ENCODE peak calls at places on chromosomes 7 and 10, in four cellular contexts. Y, G, X and V are unnamed samples.

GRCh38 chr7:110612680-110613079 is 478.2 kb upstream of the LRRN3 start:
- DNase-seq in Y (no peak), G (no peak), X (no peak), V (no peak)

GRCh38 chr10:130662775-130663174 is 526.6 kb downstream of the GLRX3 start:
- DNase-seq in Y (no peak), G (no peak), X (no peak), V (no peak)

GRCh38 chr7:83594076-83594475 is 54.9 kb downstream of the SEMA3E start:
- DNase-seq in Y (no peak), G (no peak), X (no peak), V (no peak)

GRCh38 chr7:824664-825063 is 7.6 kb upstream of the SUN1 start:
- DNase-seq in Y (no peak), G (no peak), X (no peak), V (no peak)

GRCh38 chr10:52216852-52217251 is 97.2 kb upstream of the DKK1 start:
- DNase-seq in Y (peak), G (peak), X (peak), V (peak)

GRCh38 chr7:151110941-151111645 is 24.8 kb downstream of the AGAP3 start:
- DNase-seq in Y (peak), G (peak), X (peak), V (no peak)

GRCh38 chr7:71290382-71290781 is 158.4 kb downstream of the GALNT17 start:
- DNase-seq in Y (no peak), G (no peak), X (no peak), V (no peak)

GRCh38 chr7:98730331-98730730 is 113.2 kb downstream of the NPTX2 start:
- DNase-seq in Y (no peak), G (no peak), X (no peak), V (no peak)

GRCh38 chr10:113177163-113177935 is 227.3 kb downstream of the TCF7L2 start:
- DNase-seq in Y (no peak), G (no peak), X (no peak), V (no peak)

GRCh38 chr10:86366033-86366901 is at the start of gene GRID1:
- DNase-seq in Y (no peak), G (peak), X (no peak), V (no peak)

GRCh38 chr7:84085147-84085546 is 109.4 kb downstream of the SEMA3A start:
- DNase-seq in Y (peak), G (no peak), X (no peak), V (no peak)

GRCh38 chr7:77644774-77645173 is 51.5 kb upstream of the RSBN1L start:
- DNase-seq in Y (no peak), G (no peak), X (no peak), V (no peak)

GRCh38 chr10:28370107-28370835 is 67.4 kb upstream of the MPP7 start:
- DNase-seq in Y (no peak), G (no peak), X (no peak), V (no peak)
- TF ChIP-seq CTCF in Y (no peak), G (no peak), X (no peak), V (no peak)

GRCh38 chr7:149580328-149580727 is 82.7 kb upstream of the ZNF746 start:
- DNase-seq in Y (no peak), G (no peak), X (no peak), V (no peak)
- TF ChIP-seq CTCF in Y (no peak), G (no peak), X (no peak), V (no peak)

GRCh38 chr10:5951167-5951711 is 26.1 kb downstream of the IL15RA start:
- DNase-seq in Y (peak), G (no peak), X (no peak), V (no peak)
- TF ChIP-seq CTCF in Y (no peak), G (no peak), X (no peak), V (no peak)

DNA sequence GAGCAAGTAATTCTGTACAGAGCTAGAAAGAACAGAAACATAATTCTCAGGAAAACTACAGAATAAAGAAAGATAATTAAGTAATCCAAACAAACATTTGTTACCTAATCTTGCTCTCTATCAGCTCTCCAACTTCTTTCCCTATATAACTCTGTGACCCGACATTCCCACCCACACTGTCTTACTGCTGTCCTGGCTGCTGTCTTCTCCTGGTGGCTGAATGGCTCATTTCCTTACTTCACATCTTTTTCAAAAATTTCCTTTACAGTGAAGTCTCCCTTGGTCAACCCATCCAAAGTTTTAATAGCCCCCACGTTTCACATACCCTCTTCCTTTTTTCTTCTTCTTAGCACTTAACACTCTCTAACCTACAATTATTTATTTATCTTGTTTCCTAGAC is 64.0 kb downstream of the HYCC1 start:
- DNase-seq in Y (no peak), G (no peak), X (no peak), V (no peak)
- TF ChIP-seq CTCF in Y (no peak), G (no peak), X (no peak), V (no peak)

GRCh38 chr7:133836666-133837065 is 290.5 kb upstream of the LRGUK start:
- DNase-seq in Y (no peak), G (no peak), X (no peak), V (no peak)
- TF ChIP-seq CTCF in Y (no peak), G (no peak), X (no peak), V (no peak)

GRCh38 chr10:62248465-62248864 is 20.2 kb downstream of the RTKN2 start:
- DNase-seq in Y (no peak), G (no peak), X (no peak), V (no peak)
- TF ChIP-seq CTCF in Y (peak), G (no peak), X (no peak), V (no peak)

GRCh38 chr10:34216348-34216908 is 598.7 kb downstream of the PARD3 start:
- DNase-seq in Y (no peak), G (no peak), X (no peak), V (no peak)
- TF ChIP-seq CTCF in Y (no peak), G (no peak), X (no peak), V (no peak)

GRCh38 chr10:87722716-87723115 is 63.0 kb downstream of the PAPSS2 start:
- DNase-seq in Y (no peak), G (no peak), X (no peak), V (no peak)
- TF ChIP-seq CTCF in Y (no peak), G (no peak), X (no peak), V (no peak)

DNA sequence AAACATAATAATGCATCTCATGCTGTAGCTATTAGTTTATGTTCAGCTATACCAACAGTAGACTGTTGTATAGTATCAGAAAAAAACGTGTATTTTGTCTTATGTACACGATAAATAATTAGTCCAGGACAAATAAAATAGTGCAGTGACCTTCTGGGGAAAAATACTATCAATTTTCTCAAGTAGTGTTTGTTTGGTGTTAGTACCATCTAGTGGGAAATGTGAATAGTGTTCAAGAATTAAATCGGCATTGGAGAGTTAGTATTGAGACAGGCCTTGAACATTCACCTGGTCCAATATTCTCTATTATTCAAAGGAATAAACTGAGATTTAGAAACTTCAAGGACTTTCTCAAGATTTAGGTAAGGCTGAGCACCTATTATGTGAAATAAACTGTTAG is 21.7 kb upstream of the OR2A5 start:
- DNase-seq in Y (peak), G (no peak), X (no peak), V (no peak)
- TF ChIP-seq CTCF in Y (peak), G (no peak), X (no peak), V (no peak)